ENCODE peak calls at places on chromosomes 13 and 19, in six cellular contexts. V is T-helper 2 cell, B is immature natural killer cell, U is BJ, D is KG1, C is heart left ventricle. S is an unnamed sample.

GRCh38 chr13:24306632-24307031 is 2.7 kb upstream of the C1QTNF9 start:
- DNase-seq in D (no peak), U (peak; percentile 37), C (no peak), B (no peak), V (no peak), S (no peak)

GRCh38 chr19:19263886-19264487 is 9.1 kb downstream of the TM6SF2 start:
- DNase-seq in B (no peak), D (no peak), V (no peak), U (no peak), C (no peak), S (no peak)

GRCh38 chr13:62280590-62280989 is 864.9 kb upstream of the PCDH20 start:
- DNase-seq in C (no peak), V (no peak), D (no peak), U (no peak), B (no peak), S (peak; percentile 33)

GRCh38 chr19:49475191-49475932 is 1.3 kb downstream of the FLT3LG start:
- DNase-seq in V (no peak), C (no peak), U (no peak), D (no peak), B (no peak), S (no peak)

GRCh38 chr19:6613711-6614110 is 22.8 kb upstream of the CD70 start:
- DNase-seq in D (no peak), C (no peak), B (no peak), U (no peak), V (no peak), S (no peak)

GRCh38 chr13:51148952-51149573 is 38.0 kb upstream of the C13orf42 start:
- DNase-seq in V (no peak), C (no peak), U (no peak), B (no peak), D (no peak), S (peak; percentile 16)

GRCh38 chr13:27171244-27171829 is at the start of gene USP12:
- DNase-seq in C (peak; percentile 35), U (no peak), D (no peak), V (peak; percentile 12), B (no peak), S (peak; percentile 63)

GRCh38 chr19:18475004-18475453 is 37.1 kb upstream of the ISYNA1 start:
- DNase-seq in B (peak; percentile 82), C (no peak), V (peak; percentile 79), U (no peak), D (no peak), S (no peak)

GRCh38 chr19:32567486-32567885 is 13.5 kb upstream of the PDCD5 start:
- DNase-seq in U (no peak), D (no peak), C (no peak), V (no peak), B (no peak), S (no peak)

GRCh38 chr19:56839665-56840451 is 668 bp downstream of the PEG3 start:
- DNase-seq in C (peak; percentile 97), V (no peak), D (peak; percentile 96), B (no peak), U (peak; percentile 5), S (no peak)

GRCh38 chr13:52446265-52446664 is 4.2 kb downstream of the VPS36 start:
- DNase-seq in C (no peak), V (no peak), B (no peak), U (no peak), D (no peak), S (no peak)

S was measured in OCI-LY7.